ENCODE peak calls at places on chromosomes 6 and 20, in seven cellular contexts. Q is dorsolateral prefrontal cortex; M is lower lobe of right lung; W is AG09309; G is fibroblast of pulmonary artery; A is astrocyte; L is CD8-positive, alpha-beta T cell. D is an unnamed sample.

GRCh38 chr6:133034509-133035206 is 206.5 kb upstream of the EYA4 start:
- DNase-seq in W (no peak), L (no peak), A (no peak), M (no peak), G (no peak), Q (no peak), D (no peak)

GRCh38 chr20:29873946-29874345 is 1383.5 kb upstream of the DEFB115 start:
- DNase-seq in M (peak; percentile 84), A (peak; percentile 30), L (no peak), W (no peak), Q (peak; percentile 32), G (peak; percentile 48), D (no peak)

GRCh38 chr20:21522479-21523397 is 8.9 kb upstream of the NKX2-2 start:
- DNase-seq in M (no peak), A (no peak), L (no peak), Q (peak; percentile 67), W (no peak), G (no peak), D (no peak)

GRCh38 chr6:92942549-92942948 is 476.8 kb downstream of the EPHA7 start:
- DNase-seq in L (no peak), A (no peak), W (no peak), Q (no peak), M (no peak), G (no peak), D (no peak)

GRCh38 chr6:137787016-137787415 is 80.0 kb upstream of the TNFAIP3 start:
- DNase-seq in A (no peak), M (no peak), L (no peak), W (no peak), Q (no peak), G (no peak), D (no peak)

GRCh38 chr6:54586251-54586650 is 260.3 kb upstream of the FAM83B start:
- DNase-seq in Q (no peak), W (peak; percentile 68), L (no peak), G (peak; percentile 77), M (no peak), A (peak; percentile 56), D (no peak)

GRCh38 chr6:52904562-52905279 is 4.8 kb downstream of the GSTA3 start:
- DNase-seq in W (no peak), M (no peak), A (no peak), L (no peak), Q (no peak), G (peak; percentile 12), D (no peak)

GRCh38 chr6:167706313-167707109 is 120.2 kb upstream of the AFDN start:
- DNase-seq in M (no peak), A (no peak), W (no peak), L (peak; percentile 64), G (peak; percentile 24), Q (no peak), D (no peak)

GRCh38 chr6:166277021-166277420 is 31.2 kb downstream of the PRR18 start:
- DNase-seq in W (peak; percentile 7), G (peak; percentile 8), Q (peak; percentile 69), A (peak; percentile 63), L (no peak), M (no peak), D (no peak)

GRCh38 chr6:21469213-21469612 is 124.3 kb upstream of the SOX4 start:
- DNase-seq in G (no peak), M (no peak), L (no peak), Q (no peak), W (no peak), A (no peak), D (no peak)

GRCh38 chr20:24634855-24635254 is 165.4 kb downstream of the SYNDIG1 start:
- DNase-seq in M (no peak), L (no peak), W (peak; percentile 81), G (peak; percentile 89), Q (peak; percentile 79), A (peak; percentile 88), D (peak; percentile 58)

GRCh38 chr6:7154341-7155139 is 46.8 kb downstream of the RREB1 start:
- DNase-seq in W (no peak), M (no peak), Q (no peak), A (no peak), G (no peak), L (no peak), D (no peak)

GRCh38 chr20:51528263-51529026 is 14.1 kb downstream of the NFATC2 start:
- DNase-seq in A (no peak), M (no peak), W (no peak), G (no peak), L (no peak), Q (no peak), D (no peak)

GRCh38 chr20:43528258-43528875 is 20.9 kb downstream of the L3MBTL1 start:
- DNase-seq in L (no peak), W (no peak), M (no peak), A (no peak), Q (no peak), G (no peak), D (no peak)
- H3K4me3 ChIP-seq in L (no peak overlapping the region), W (no peak overlapping the region), M (no peak overlapping the region), A (no peak overlapping the region), Q (no peak overlapping the region), G (no peak overlapping the region), D (no peak overlapping the region)

GRCh38 chr6:29753309-29753644 is 30.0 kb downstream of the HLA-F start:
- DNase-seq in G (no peak), L (no peak), M (no peak), Q (no peak), A (no peak), W (no peak), D (no peak)
- TF ChIP-seq CTCF in G (no peak), L (peak; percentile 52), M (no peak), Q (no peak), A (no peak), W (no peak), D (no peak)

GRCh38 chr6:62288562-62288961 is 2.5 kb upstream of the KHDRBS2 start:
- DNase-seq in G (no peak), L (no peak), Q (no peak), A (no peak), W (no peak), M (no peak), D (no peak)

GRCh38 chr6:62284725-62285124 is 1.3 kb downstream of the KHDRBS2 start:
- DNase-seq in L (no peak), W (no peak), Q (no peak), G (no peak), A (no peak), M (no peak), D (no peak)

GRCh38 chr6:62285612-62286469 is at the start of gene KHDRBS2:
- DNase-seq in G (peak; percentile 0), A (no peak), W (no peak), Q (peak; percentile 94), M (peak; percentile 91), L (no peak), D (no peak)

GRCh38 chr6:62288974-62289373 is 2.9 kb upstream of the KHDRBS2 start:
- DNase-seq in M (no peak), W (no peak), L (no peak), A (no peak), G (no peak), Q (no peak), D (no peak)

GRCh38 chr6:62286470-62286843 is 432 bp upstream of the KHDRBS2 start:
- DNase-seq in Q (no peak), M (no peak), A (no peak), W (no peak), G (no peak), L (no peak), D (no peak)
- H3K4me3 ChIP-seq in Q (peak overlapping the region; percentile 80), M (peak overlapping the region; percentile 66), A (no peak overlapping the region), W (no peak overlapping the region), G (no peak overlapping the region), L (no peak overlapping the region), D (no peak overlapping the region)

DNA sequence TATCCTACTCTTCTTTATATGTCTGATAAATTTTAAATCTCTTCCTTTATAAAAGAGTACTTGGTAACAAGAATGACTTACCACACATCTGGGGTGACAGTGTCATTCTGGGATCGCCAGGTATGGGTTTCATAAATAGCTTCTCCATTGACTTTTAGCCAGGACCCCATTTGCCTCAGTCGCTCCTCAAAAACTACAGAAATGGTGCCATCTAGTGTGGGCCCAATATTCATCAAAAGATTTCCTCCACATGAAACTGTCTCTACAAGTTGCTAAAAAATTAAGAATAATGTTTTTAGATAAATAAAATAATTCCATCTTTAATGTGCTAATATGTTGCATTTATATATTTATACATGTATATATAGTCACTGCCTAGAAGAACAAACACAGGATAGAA is 9.7 kb downstream of the FUCA2 start:
- DNase-seq in Q (no peak), G (no peak), L (no peak), M (no peak), A (no peak), W (no peak), D (no peak)
- TF ChIP-seq CTCF in Q (peak; percentile 15), G (no peak), L (no peak), M (no peak), A (peak; percentile 10), W (peak; percentile 11), D (no peak)

DNA sequence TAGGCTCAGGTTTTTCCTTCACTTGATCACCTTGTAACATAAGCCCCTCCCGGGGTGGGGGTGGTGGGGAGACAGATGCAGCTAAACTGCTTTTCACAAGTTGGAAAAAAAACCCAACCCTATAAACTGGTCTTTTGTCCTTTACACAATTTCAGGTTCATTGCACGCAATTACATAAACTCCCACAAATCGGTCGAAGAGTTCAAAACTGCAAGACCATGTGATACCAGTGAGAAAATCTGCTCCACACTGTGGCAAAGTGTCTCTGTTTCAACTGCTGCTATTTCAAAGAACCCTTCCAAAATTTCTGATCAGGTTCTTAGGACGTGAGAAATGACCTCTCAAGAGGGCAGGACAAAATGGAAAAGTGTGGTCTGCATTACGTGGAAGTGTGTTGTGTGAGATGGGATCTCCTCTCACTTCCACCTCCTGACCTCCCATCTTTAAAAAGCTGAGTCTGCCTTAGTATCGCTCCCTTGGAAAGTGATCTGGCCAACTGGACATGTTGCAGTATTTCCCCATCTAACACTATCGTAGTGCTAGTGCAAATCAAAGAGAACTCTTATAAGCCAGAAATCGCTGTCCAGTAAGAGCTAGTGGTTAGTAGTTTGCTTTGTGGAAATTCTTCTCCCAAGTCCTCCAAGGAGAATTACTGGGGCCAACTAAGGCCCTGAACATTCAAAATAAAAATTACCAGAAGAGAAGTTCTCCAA is 60.1 kb downstream of the PRND start:
- DNase-seq in Q (no peak), W (no peak), L (no peak), G (no peak), M (no peak), A (no peak), D (no peak)
- H3K4me3 ChIP-seq in Q (no peak overlapping the region), W (no peak overlapping the region), L (no peak overlapping the region), G (no peak overlapping the region), M (no peak overlapping the region), A (no peak overlapping the region), D (no peak overlapping the region)

D was measured in HFF-Myc.